ENCODE peak calls at places on chromosomes 16 and 17, in five cellular contexts. G is cerebellar nuclear complex, Y is hepatic stellate cell, W is glutamatergic neuron, S is HCT116. O is an unnamed sample.

GRCh38 chr16:11393861-11394592 is 48.8 kb downstream of the RMI2 start:
- DNase-seq in Y (no peak), W (peak; percentile 2), S (no peak), G (no peak), O (no peak)

GRCh38 chr17:29588561-29589411 is 662 bp downstream of the GIT1 start:
- DNase-seq in W (peak; percentile 57), S (no peak), Y (peak; percentile 62), G (no peak), O (no peak)

GRCh38 chr17:69574257-69575197 is 160.0 kb downstream of the MAP2K6 start:
- DNase-seq in S (no peak), G (no peak), W (no peak), Y (no peak), O (no peak)

GRCh38 chr16:31009894-31010293 is 544 bp downstream of the STX1B start:
- DNase-seq in S (no peak), W (peak; percentile 42), G (no peak), Y (no peak), O (no peak)

GRCh38 chr17:50283246-50283645 is 9.0 kb downstream of the TMEM92 start:
- DNase-seq in Y (no peak), G (no peak), S (no peak), W (no peak), O (no peak)

GRCh38 chr17:2282297-2282873 is 21.2 kb downstream of the SMG6 start:
- DNase-seq in W (no peak), G (no peak), Y (peak; percentile 51), S (peak; percentile 18), O (peak; percentile 71)

GRCh38 chr16:28575446-28576109 is 21.3 kb downstream of the SULT1A2 start:
- DNase-seq in Y (no peak), W (no peak), S (no peak), G (no peak), O (peak; percentile 82)

GRCh38 chr16:55072976-55073375 is 142.3 kb downstream of the IRX5 start:
- DNase-seq in Y (no peak), W (no peak), S (no peak), G (no peak), O (no peak)

GRCh38 chr17:50111687-50112655 is 16.8 kb downstream of the PDK2 start:
- DNase-seq in G (no peak), W (peak; percentile 64), S (no peak), Y (peak; percentile 59), O (no peak)

GRCh38 chr17:50346313-50347086 is 574 bp downstream of the XYLT2 start:
- DNase-seq in S (no peak), Y (peak; percentile 60), W (no peak), G (no peak), O (peak; percentile 64)

GRCh38 chr16:51524555-51525373 is 373.7 kb upstream of the SALL1 start:
- DNase-seq in Y (no peak), G (no peak), S (no peak), W (no peak), O (peak; percentile 19)

GRCh38 chr17:80214012-80214877 is 5.9 kb downstream of the SGSH start:
- DNase-seq in S (no peak), W (no peak), Y (no peak), G (no peak), O (no peak)

GRCh38 chr16:55055262-55055661 is 124.6 kb downstream of the IRX5 start:
- DNase-seq in G (no peak), Y (no peak), W (no peak), S (no peak), O (no peak)

GRCh38 chr16:84941916-84942315 is 69.4 kb downstream of the ZDHHC7 start:
- DNase-seq in G (no peak), W (no peak), Y (no peak), S (no peak), O (peak; percentile 79)

GRCh38 chr17:2755941-2756724 is 6.7 kb upstream of the CCDC92B start:
- DNase-seq in W (peak; percentile 53), Y (no peak), S (no peak), G (no peak), O (no peak)

GRCh38 chr16:53817117-53817516 is 113.2 kb downstream of the FTO start:
- DNase-seq in S (peak; percentile 37), Y (peak; percentile 71), G (no peak), W (no peak), O (peak; percentile 74)

GRCh38 chr17:14719942-14720341 is 419.1 kb downstream of the HS3ST3B1 start:
- DNase-seq in G (no peak), W (no peak), S (no peak), Y (no peak), O (no peak)

GRCh38 chr17:50207792-50208567 is 6.5 kb upstream of the COL1A1 start:
- DNase-seq in W (no peak), G (no peak), S (no peak), Y (no peak), O (no peak)

GRCh38 chr17:9473716-9474115 is 101.9 kb downstream of the STX8 start:
- DNase-seq in Y (no peak), W (no peak), G (no peak), S (no peak), O (no peak)

GRCh38 chr16:14289692-14290340 is 218.7 kb downstream of the MRTFB start:
- DNase-seq in W (peak; percentile 49), Y (peak; percentile 37), G (no peak), S (peak; percentile 64), O (no peak)

O was measured in SJSA1.